ENCODE peak calls at places on chromosome 11, in seven cellular contexts. I is fibroblast of pulmonary artery, P is LNCaP clone FGC, U is neuronal stem cell, W is tibial artery, R is neural progenitor cell, C is A549. H is an unnamed sample.

GRCh38 chr11:123238297-123238696 is 43.2 kb upstream of the CLMP start:
- DNase-seq in I (peak), P (no peak), U (no peak), W (peak), R (no peak), C (no peak), H (no peak)

GRCh38 chr11:20258496-20258895 is 98.2 kb upstream of the DBX1 start:
- DNase-seq in I (no peak), P (no peak), U (no peak), W (no peak), R (no peak), C (no peak), H (no peak)

GRCh38 chr11:70091651-70092050 is 13.5 kb downstream of the ANO1 start:
- DNase-seq in I (no peak), P (no peak), U (no peak), W (no peak), R (no peak), C (no peak), H (no peak)

GRCh38 chr11:71452354-71453020 is 516 bp upstream of the NADSYN1 start:
- DNase-seq in I (peak), P (peak), U (no peak), W (peak), R (peak), C (no peak), H (peak)

GRCh38 chr11:19209617-19210016 is 7.8 kb upstream of the CSRP3 start:
- DNase-seq in I (no peak), P (no peak), U (no peak), W (no peak), R (no peak), C (no peak), H (no peak)

GRCh38 chr11:47861762-47862161 is 13.6 kb upstream of the NUP160 start:
- DNase-seq in I (peak), P (no peak), U (no peak), W (no peak), R (no peak), C (peak), H (peak)

GRCh38 chr11:3824714-3825472 is 15.9 kb downstream of the RHOG start:
- DNase-seq in I (peak), P (no peak), U (no peak), W (peak), R (peak), C (peak), H (no peak)

GRCh38 chr11:14500181-14500651 is 605 bp upstream of the COPB1 start:
- DNase-seq in I (peak), P (no peak), U (peak), W (no peak), R (peak), C (peak), H (peak)

GRCh38 chr11:67022961-67023956 is at the start of gene SYT12:
- DNase-seq in I (peak), P (no peak), U (peak), W (no peak), R (peak), C (peak), H (peak)

GRCh38 chr11:83566948-83567347 is 280.8 kb upstream of the CCDC90B start:
- DNase-seq in I (peak), P (no peak), U (no peak), W (no peak), R (no peak), C (no peak), H (peak)

GRCh38 chr11:102614485-102614884 is 10.6 kb downstream of the MMP20 start:
- DNase-seq in I (no peak), P (no peak), U (no peak), W (no peak), R (no peak), C (peak), H (peak)

GRCh38 chr11:114610984-114611944 is 15.7 kb upstream of the NXPE4 start:
- DNase-seq in I (peak), P (no peak), U (no peak), W (no peak), R (no peak), C (peak), H (no peak)

GRCh38 chr11:79076526-79077115 is 364.2 kb downstream of the TENM4 start:
- DNase-seq in I (peak), P (no peak), U (no peak), W (no peak), R (peak), C (peak), H (peak)

GRCh38 chr11:111063711-111064110 is 181.8 kb upstream of the POU2AF2 start:
- DNase-seq in I (no peak), P (no peak), U (no peak), W (no peak), R (peak), C (no peak), H (peak)

GRCh38 chr11:7575841-7576451 is 62.1 kb downstream of the PPFIBP2 start:
- DNase-seq in I (no peak), P (no peak), U (no peak), W (peak), R (no peak), C (peak), H (peak)

GRCh38 chr11:121672630-121673487 is 220.1 kb upstream of the SORL1-AS1 start:
- DNase-seq in I (peak), P (no peak), U (no peak), W (peak), R (no peak), C (no peak), H (no peak)

GRCh38 chr11:90434858-90435257 is 212.0 kb upstream of the CHORDC1 start:
- DNase-seq in I (no peak), P (peak), U (peak), W (no peak), R (peak), C (peak), H (peak)

GRCh38 chr11:128593281-128593680 is 5.9 kb upstream of the ETS1 start:
- DNase-seq in I (no peak), P (no peak), U (peak), W (no peak), R (peak), C (no peak), H (no peak)

GRCh38 chr11:3903207-3903896 is 47.9 kb downstream of the STIM1 start:
- DNase-seq in I (peak), P (no peak), U (no peak), W (no peak), R (no peak), C (no peak), H (peak)

GRCh38 chr11:126710804-126711399 is 289.7 kb downstream of the KIRREL3 start:
- DNase-seq in I (no peak), P (no peak), U (no peak), W (no peak), R (no peak), C (no peak), H (no peak)

GRCh38 chr11:14308114-14308896 is 50.7 kb downstream of the RRAS2 start:
- DNase-seq in I (peak), P (peak), U (no peak), W (no peak), R (peak), C (peak), H (peak)

GRCh38 chr11:120720760-120721159 is 209.2 kb downstream of the GRIK4 start:
- DNase-seq in I (no peak), P (no peak), U (no peak), W (no peak), R (no peak), C (no peak), H (no peak)

GRCh38 chr11:118658372-118659313 is 20.8 kb downstream of the TREH start:
- DNase-seq in I (no peak), P (no peak), U (no peak), W (peak), R (no peak), C (no peak), H (peak)

GRCh38 chr11:34548278-34548677 is 34.7 kb upstream of the ELF5 start:
- DNase-seq in I (no peak), P (no peak), U (no peak), W (no peak), R (no peak), C (no peak), H (no peak)

GRCh38 chr11:128936546-128937275 is 6.0 kb downstream of the TP53AIP1 start:
- DNase-seq in I (no peak), P (no peak), U (peak), W (no peak), R (peak), C (no peak), H (no peak)

GRCh38 chr11:120547871-120548681 is 36.5 kb downstream of the GRIK4 start:
- DNase-seq in I (peak), P (peak), U (no peak), W (peak), R (peak), C (peak), H (peak)

GRCh38 chr11:129593098-129593497 is 217.4 kb downstream of the BARX2 start:
- DNase-seq in I (no peak), P (peak), U (no peak), W (no peak), R (peak), C (no peak), H (peak)

GRCh38 chr11:46649180-46649738 is 31.9 kb downstream of the ATG13 start:
- DNase-seq in I (peak), P (peak), U (peak), W (peak), R (peak), C (peak), H (peak)

GRCh38 chr11:115964091-115964490 is 459.9 kb upstream of the CADM1 start:
- DNase-seq in I (peak), P (peak), U (no peak), W (no peak), R (no peak), C (no peak), H (no peak)

GRCh38 chr11:104005234-104005855 is 31.1 kb upstream of the DDI1 start:
- DNase-seq in I (peak), P (no peak), U (no peak), W (no peak), R (no peak), C (no peak), H (peak)

GRCh38 chr11:110793556-110793955 is 81.3 kb upstream of the ARHGAP20 start:
- DNase-seq in I (no peak), P (no peak), U (peak), W (no peak), R (peak), C (no peak), H (no peak)

GRCh38 chr11:1306186-1307162 is 3.0 kb downstream of the TOLLIP start:
- DNase-seq in I (no peak), P (no peak), U (no peak), W (no peak), R (no peak), C (no peak), H (no peak)

GRCh38 chr11:1309498-1310314 is at the start of gene TOLLIP:
- DNase-seq in I (peak), P (peak), U (peak), W (peak), R (peak), C (peak), H (peak)

GRCh38 chr11:1308745-1309497 is 511 bp downstream of the TOLLIP start:
- DNase-seq in I (no peak), P (no peak), U (no peak), W (peak), R (no peak), C (no peak), H (peak)

GRCh38 chr11:1307163-1307870 is 2.1 kb downstream of the TOLLIP start:
- DNase-seq in I (no peak), P (no peak), U (no peak), W (no peak), R (no peak), C (no peak), H (no peak)

DNA sequence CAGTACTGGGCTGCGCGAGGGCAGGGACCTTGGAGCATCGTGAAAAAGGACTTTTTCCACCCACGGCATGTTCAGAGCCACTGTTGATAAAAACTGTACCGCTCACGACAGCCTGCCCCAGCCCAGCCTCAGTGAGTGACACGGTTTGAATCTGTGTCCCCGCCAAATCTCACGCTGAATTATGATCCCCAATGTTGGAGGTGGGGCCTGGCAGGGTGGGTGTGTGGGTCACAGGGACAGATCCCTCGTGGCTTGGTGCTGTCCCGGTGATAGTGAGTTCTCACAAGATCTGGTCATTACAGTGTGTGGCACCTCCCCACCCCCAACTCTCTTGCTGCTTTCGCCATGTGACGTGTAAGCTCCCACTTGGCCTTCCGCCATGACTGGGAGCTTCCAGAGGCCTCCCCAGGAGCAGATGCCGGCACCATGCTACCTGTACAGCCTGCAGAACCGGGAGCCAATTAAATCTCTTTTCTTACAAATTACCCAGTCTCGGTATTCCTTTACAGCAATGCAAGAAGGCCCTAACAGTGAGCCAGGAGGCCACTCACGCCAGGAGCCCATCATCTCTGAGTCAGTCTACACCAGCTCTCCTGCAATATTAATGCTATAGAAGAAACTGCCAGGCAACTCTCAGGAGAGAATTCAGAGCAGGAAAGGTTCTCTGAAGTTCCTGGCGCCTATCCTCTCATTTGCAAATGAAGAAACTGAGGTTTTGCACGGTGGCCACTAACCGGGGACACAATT is 1.3 kb downstream of the TOLLIP start:
- DNase-seq in I (no peak), P (no peak), U (no peak), W (no peak), R (no peak), C (no peak), H (peak)
- H3K4me3 ChIP-seq in I (peak), P (peak), U (no peak), W (peak), R (peak), C (peak), H (peak)

GRCh38 chr11:30016588-30017363 is at the start of gene KCNA4:
- DNase-seq in I (peak), P (no peak), U (peak), W (no peak), R (peak), C (peak), H (no peak)
- H3K4me3 ChIP-seq in I (peak), P (peak), U (peak), W (peak), R (peak), C (peak), H (no peak)

GRCh38 chr11:86952933-86953637 is 2.1 kb downstream of the FZD4 start:
- DNase-seq in I (peak), P (no peak), U (no peak), W (no peak), R (no peak), C (no peak), H (no peak)

GRCh38 chr11:86954288-86955110 is 696 bp downstream of the FZD4 start:
- DNase-seq in I (no peak), P (no peak), U (no peak), W (peak), R (peak), C (peak), H (no peak)

GRCh38 chr11:86949995-86950993 is 4.9 kb downstream of the FZD4 start:
- DNase-seq in I (no peak), P (no peak), U (no peak), W (no peak), R (no peak), C (no peak), H (peak)

GRCh38 chr11:86952221-86952875 is 2.8 kb downstream of the FZD4 start:
- DNase-seq in I (peak), P (no peak), U (no peak), W (no peak), R (no peak), C (no peak), H (no peak)

GRCh38 chr11:86951706-86952105 is 3.5 kb downstream of the FZD4 start:
- DNase-seq in I (no peak), P (no peak), U (no peak), W (no peak), R (no peak), C (no peak), H (no peak)
- H3K4me3 ChIP-seq in I (no peak), P (no peak), U (no peak), W (peak), R (no peak), C (no peak), H (peak)

DNA sequence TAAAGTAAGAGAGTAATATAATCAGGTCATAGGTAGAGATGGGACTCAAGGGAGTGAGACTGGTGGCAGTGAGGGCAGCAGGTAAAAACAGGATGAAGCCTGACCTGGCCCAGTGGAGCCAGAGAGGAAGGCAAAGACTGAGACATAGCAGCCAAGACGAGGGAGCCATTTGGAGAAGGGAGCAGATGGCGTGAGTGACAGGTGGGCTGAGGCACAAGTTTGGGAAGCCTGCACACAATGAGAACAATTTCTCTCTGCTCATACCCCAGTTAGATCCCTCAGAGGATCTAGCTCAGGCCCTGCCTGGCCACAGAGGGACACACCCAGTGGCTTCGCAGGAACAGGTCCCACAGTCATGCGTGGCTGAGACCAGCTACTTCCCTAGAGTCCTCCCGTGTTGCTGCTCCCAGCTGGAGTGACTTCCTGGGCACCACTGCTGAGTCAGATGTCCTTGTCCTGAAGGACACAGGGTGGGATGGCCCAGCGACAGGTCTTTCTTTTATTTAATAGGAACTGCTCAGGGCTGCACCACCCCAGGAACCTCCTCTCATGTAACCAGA is 33.3 kb upstream of the LYVE1 start:
- DNase-seq in I (no peak), P (no peak), U (no peak), W (no peak), R (no peak), C (no peak), H (no peak)
- H3K4me3 ChIP-seq in I (no peak), P (no peak), U (no peak), W (no peak), R (no peak), C (no peak), H (no peak)

GRCh38 chr11:697811-698311 is 2.2 kb downstream of the TMEM80 start:
- DNase-seq in I (no peak), P (no peak), U (no peak), W (no peak), R (no peak), C (no peak), H (peak)
- H3K4me3 ChIP-seq in I (no peak), P (no peak), U (no peak), W (no peak), R (no peak), C (no peak), H (peak)

DNA sequence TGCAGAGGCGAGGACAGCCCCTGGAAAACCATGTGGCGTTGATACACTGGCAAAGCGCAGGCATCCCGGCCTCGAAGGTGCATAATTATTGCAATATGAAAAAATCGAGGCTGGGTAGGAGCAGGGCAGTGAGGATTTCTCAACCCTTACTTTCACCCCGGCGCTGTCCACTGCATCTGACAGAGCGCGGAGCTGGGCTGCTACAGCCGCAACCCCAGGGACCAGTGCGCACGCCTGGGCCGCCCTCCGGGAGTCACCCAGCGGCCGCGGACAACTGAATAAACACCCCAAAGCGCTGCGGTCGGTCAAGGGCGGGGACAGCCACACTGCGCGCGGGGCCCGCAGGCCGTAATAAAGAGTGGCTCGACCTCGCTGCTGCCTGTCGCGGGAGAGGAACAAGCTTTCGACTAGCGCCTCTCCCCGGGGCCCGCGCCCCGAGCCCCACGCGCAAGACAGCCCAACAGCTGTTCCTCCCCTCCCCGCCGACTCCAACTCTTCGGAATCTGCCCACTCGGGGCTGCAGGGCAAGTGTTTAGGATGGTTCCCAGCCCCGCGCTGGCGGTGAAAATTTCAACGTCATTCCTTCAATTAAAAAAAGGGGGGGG is 3.6 kb upstream of the WT1 start:
- DNase-seq in I (peak), P (no peak), U (no peak), W (no peak), R (peak), C (no peak), H (no peak)
- H3K4me3 ChIP-seq in I (peak), P (no peak), U (no peak), W (no peak), R (no peak), C (no peak), H (no peak)

DNA sequence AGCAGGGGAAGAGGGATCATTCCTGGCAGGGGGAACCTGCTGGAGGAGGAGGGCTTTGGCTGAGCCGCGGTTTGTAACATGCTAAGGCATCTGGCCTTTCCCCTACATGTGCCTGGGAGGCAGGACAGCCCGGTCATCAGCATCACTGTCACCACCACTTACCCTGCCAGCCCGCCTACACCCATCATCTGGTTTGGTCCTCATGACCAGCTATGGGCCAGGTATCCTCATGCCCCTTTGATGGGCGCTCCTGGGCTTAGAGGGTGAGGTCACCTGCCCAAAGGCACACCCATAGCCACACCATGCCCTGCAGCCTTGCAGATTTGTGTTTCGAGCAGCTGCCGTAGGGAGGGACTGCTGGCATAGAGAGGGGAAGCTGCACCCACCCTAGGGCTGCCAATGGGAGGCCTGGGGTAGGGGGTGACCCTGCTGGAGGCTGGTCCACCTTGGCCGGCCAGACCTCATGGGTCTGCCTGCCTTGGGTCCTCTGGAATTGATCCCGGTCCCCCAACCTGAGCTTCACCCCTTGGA is 2.6 kb downstream of the MRGPRF start:
- DNase-seq in I (no peak), P (no peak), U (no peak), W (no peak), R (no peak), C (no peak), H (peak)
- H3K4me3 ChIP-seq in I (peak), P (no peak), U (peak), W (peak), R (peak), C (no peak), H (no peak)

GRCh38 chr11:1876361-1877063 is 15.2 kb downstream of the PRR33 start:
- DNase-seq in I (peak), P (no peak), U (no peak), W (peak), R (peak), C (peak), H (peak)
- H3K4me3 ChIP-seq in I (peak), P (no peak), U (no peak), W (no peak), R (no peak), C (no peak), H (no peak)